ENCODE peak calls at places on chromosomes 13 and 19, in seven cellular contexts. Z, I, C, Y, M, N and U are unnamed samples.

GRCh38 chr19:55486043-55486970 is 1.3 kb downstream of the NAT14 start:
- DNase-seq in Z (no peak), I (no peak), C (no peak), Y (no peak), M (peak; percentile 80), N (no peak), U (no peak)

GRCh38 chr19:23758187-23759074 is at the start of gene ZNF681:
- DNase-seq in Z (peak; percentile 92), I (peak; percentile 63), C (peak; percentile 96), Y (peak; percentile 57), M (peak; percentile 85), N (no peak), U (no peak)

GRCh38 chr13:22487932-22488331 is 692.8 kb upstream of the SGCG start:
- DNase-seq in Z (no peak), I (no peak), C (no peak), Y (no peak), M (no peak), N (no peak), U (no peak)

GRCh38 chr13:31920301-31920818 is 111.2 kb upstream of the FRY start:
- DNase-seq in Z (no peak), I (no peak), C (no peak), Y (no peak), M (no peak), N (no peak), U (no peak)

GRCh38 chr13:42777476-42777875 is 3.9 kb upstream of the FAM216B start:
- DNase-seq in Z (no peak), I (no peak), C (no peak), Y (no peak), M (no peak), N (no peak), U (no peak)

GRCh38 chr19:56139847-56140582 is 1.1 kb upstream of the ZNF444 start:
- DNase-seq in Z (peak; percentile 68), I (no peak), C (no peak), Y (no peak), M (no peak), N (no peak), U (no peak)

GRCh38 chr13:101709952-101710351 is 257.5 kb downstream of the ITGBL1 start:
- DNase-seq in Z (no peak), I (no peak), C (peak; percentile 83), Y (no peak), M (no peak), N (no peak), U (peak; percentile 45)

GRCh38 chr13:29849731-29850212 is 645 bp downstream of the UBL3 start:
- DNase-seq in Z (peak; percentile 30), I (no peak), C (peak; percentile 54), Y (peak; percentile 56), M (peak; percentile 70), N (no peak), U (peak; percentile 33)

GRCh38 chr13:33721719-33722118 is 96.2 kb upstream of the RFC3 start:
- DNase-seq in Z (no peak), I (no peak), C (no peak), Y (no peak), M (no peak), N (no peak), U (no peak)

GRCh38 chr13:67119481-67119883 is 110.7 kb downstream of the PCDH9 start:
- DNase-seq in Z (no peak), I (no peak), C (peak; percentile 5), Y (no peak), M (no peak), N (peak; percentile 8), U (no peak)

GRCh38 chr19:10086032-10086903 is at the start of gene SHFL:
- DNase-seq in Z (peak; percentile 89), I (no peak), C (peak; percentile 50), Y (peak; percentile 87), M (peak; percentile 95), N (no peak), U (peak; percentile 40)

GRCh38 chr13:22196777-22197176 is 525.9 kb downstream of the FGF9 start:
- DNase-seq in Z (no peak), I (no peak), C (peak; percentile 6), Y (no peak), M (no peak), N (no peak), U (no peak)

GRCh38 chr19:3361384-3362216 is 4.8 kb upstream of the NFIC start:
- DNase-seq in Z (peak; percentile 59), I (no peak), C (no peak), Y (no peak), M (no peak), N (no peak), U (no peak)

GRCh38 chr19:648305-648704 is 8.6 kb downstream of the FGF22 start:
- DNase-seq in Z (no peak), I (no peak), C (no peak), Y (no peak), M (no peak), N (no peak), U (no peak)

GRCh38 chr13:63737418-63737817 is 2321.8 kb upstream of the PCDH20 start:
- DNase-seq in Z (no peak), I (no peak), C (no peak), Y (no peak), M (no peak), N (no peak), U (peak; percentile 13)

GRCh38 chr19:6086081-6086858 is 24.0 kb downstream of the RFX2 start:
- DNase-seq in Z (no peak), I (no peak), C (no peak), Y (no peak), M (no peak), N (no peak), U (no peak)

GRCh38 chr13:67554296-67554695 is 324.2 kb upstream of the PCDH9 start:
- DNase-seq in Z (no peak), I (no peak), C (no peak), Y (no peak), M (no peak), N (no peak), U (no peak)

GRCh38 chr19:47411101-47411500 is 8.2 kb downstream of the MEIS3 start:
- DNase-seq in Z (no peak), I (no peak), C (no peak), Y (no peak), M (no peak), N (no peak), U (no peak)

GRCh38 chr13:50400930-50401553 is 385.8 kb downstream of the KCNRG start:
- DNase-seq in Z (no peak), I (no peak), C (no peak), Y (no peak), M (no peak), N (no peak), U (peak; percentile 5)

GRCh38 chr19:40687525-40688016 is 2.9 kb downstream of the NUMBL start:
- DNase-seq in Z (peak; percentile 78), I (peak; percentile 23), C (no peak), Y (no peak), M (no peak), N (no peak), U (no peak)

GRCh38 chr19:5394907-5395505 is 54.4 kb upstream of the PTPRS start:
- DNase-seq in Z (no peak), I (no peak), C (no peak), Y (peak; percentile 72), M (no peak), N (no peak), U (no peak)

GRCh38 chr13:57813641-57814040 is 182.1 kb downstream of the PCDH17 start:
- DNase-seq in Z (no peak), I (no peak), C (no peak), Y (no peak), M (peak; percentile 28), N (no peak), U (no peak)

GRCh38 chr19:45952691-45953505 is 20.8 kb downstream of the NOVA2 start:
- DNase-seq in Z (peak; percentile 82), I (no peak), C (peak; percentile 69), Y (peak; percentile 96), M (peak; percentile 55), N (no peak), U (no peak)

GRCh38 chr13:99310382-99311031 is 3.3 kb upstream of the GPR183 start:
- DNase-seq in Z (no peak), I (no peak), C (no peak), Y (no peak), M (peak; percentile 25), N (no peak), U (no peak)

GRCh38 chr13:110233181-110233641 is 73.7 kb downstream of the COL4A1 start:
- DNase-seq in Z (no peak), I (no peak), C (no peak), Y (peak; percentile 27), M (peak; percentile 42), N (no peak), U (no peak)
- TF ChIP-seq JUND in Z (no peak), I (no peak), C (no peak), Y (no peak), M (peak; percentile 69), N (no peak), U (no peak)

DNA sequence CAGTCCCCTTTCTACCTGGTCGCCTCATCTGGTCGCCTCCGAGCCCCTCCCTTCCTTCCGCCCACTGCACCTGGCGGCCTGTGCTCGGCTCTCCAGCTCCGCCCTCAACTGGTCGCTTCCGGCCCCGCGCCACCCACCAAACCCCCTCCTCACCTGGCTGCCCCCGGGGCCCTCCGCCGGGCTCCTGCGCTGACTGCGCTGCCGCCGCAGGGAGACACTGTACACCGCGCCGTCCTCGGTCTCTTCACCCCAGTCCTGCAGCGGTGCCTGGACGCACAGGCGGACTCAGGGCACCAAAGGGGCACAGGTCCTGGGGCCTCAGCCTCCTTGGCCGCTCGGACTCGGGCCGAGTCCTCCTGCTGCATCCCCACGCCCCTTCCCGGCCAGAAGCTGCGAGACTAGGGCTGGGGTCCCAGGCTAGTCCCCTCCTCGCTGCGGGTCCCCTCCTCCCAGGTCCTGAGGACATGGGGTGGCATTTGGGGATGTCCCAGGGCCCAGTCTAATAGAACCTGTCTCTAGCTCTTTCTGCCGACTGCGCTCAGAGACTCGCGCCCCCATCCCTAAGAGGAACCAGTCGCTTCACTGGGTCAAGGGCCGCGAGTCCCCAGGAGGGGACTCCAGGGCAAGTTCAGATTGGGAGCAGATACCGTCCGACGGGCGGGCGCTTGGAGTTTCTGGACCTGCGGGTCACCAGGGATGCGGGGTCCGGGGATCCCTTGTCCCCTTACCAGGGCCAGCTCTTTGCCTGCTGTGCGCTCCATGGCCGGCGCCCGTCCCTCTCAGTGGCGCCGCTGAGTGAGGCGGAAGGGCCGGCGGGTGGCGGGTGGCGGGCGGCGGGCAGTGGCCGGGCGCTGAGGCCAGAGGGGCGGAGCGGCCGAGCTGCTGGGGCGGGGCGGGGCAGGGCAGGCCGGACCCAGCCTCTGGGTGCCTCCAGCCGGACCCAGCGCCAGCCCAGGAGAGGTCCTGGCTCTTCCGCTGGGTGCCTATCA is at the start of gene RGL3:
- DNase-seq in Z (peak; percentile 34), I (no peak), C (peak; percentile 64), Y (peak; percentile 90), M (peak; percentile 95), N (no peak), U (no peak)
- TF ChIP-seq JUND in Z (no peak), I (no peak), C (no peak), Y (no peak), M (no peak), N (no peak), U (no peak)

DNA sequence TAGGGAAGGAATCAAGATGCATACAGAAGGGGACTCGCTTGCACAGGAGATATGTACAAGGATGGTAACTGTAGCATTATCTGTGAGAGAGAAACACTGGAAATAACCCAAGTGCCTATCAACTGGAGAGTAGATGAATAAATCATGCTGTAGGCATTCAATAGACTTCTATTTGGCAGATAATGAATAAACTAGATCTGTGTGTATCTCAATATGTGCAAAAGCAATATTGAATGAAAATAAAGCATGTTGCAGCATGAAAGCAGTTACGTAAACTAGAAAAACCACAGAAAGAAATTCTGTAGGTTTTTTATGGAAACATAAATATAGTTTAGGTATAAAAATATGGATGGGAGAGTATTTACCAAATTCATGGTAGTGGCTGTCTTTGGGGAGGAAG is 38.6 kb upstream of the RGCC start:
- DNase-seq in Z (no peak), I (no peak), C (no peak), Y (no peak), M (no peak), N (no peak), U (no peak)
- TF ChIP-seq JUND in Z (no peak), I (no peak), C (no peak), Y (no peak), M (no peak), N (no peak), U (no peak)

GRCh38 chr13:75418997-75419396 is 63.0 kb downstream of the TBC1D4 start:
- DNase-seq in Z (no peak), I (no peak), C (no peak), Y (no peak), M (no peak), N (no peak), U (no peak)
- TF ChIP-seq JUND in Z (no peak), I (no peak), C (no peak), Y (no peak), M (no peak), N (no peak), U (no peak)